ENCODE peak calls at places on chromosomes 12 and 14, in five cellular contexts. P, Z, C, N and F are unnamed samples.

GRCh38 chr12:87802721-87803011 is 226.5 kb downstream of the C12orf50 start:
- DNase-seq in P (no peak), Z (no peak), C (no peak), N (no peak), F (no peak)

GRCh38 chr12:131454418-131455217 is 256.3 kb upstream of the SFSWAP start:
- DNase-seq in P (peak), Z (peak), C (no peak), N (no peak), F (peak)

GRCh38 chr12:20852649-20853048 is 42.1 kb downstream of the SLCO1B3 start:
- DNase-seq in P (no peak), Z (no peak), C (no peak), N (no peak), F (no peak)

GRCh38 chr12:19744760-19745218 is 305.5 kb downstream of the AEBP2 start:
- DNase-seq in P (no peak), Z (no peak), C (peak), N (no peak), F (no peak)

GRCh38 chr14:53810221-53810620 is 146.4 kb downstream of the BMP4 start:
- DNase-seq in P (no peak), Z (no peak), C (no peak), N (no peak), F (no peak)

GRCh38 chr12:28443337-28443736 is 253.1 kb downstream of the CCDC91 start:
- DNase-seq in P (no peak), Z (no peak), C (no peak), N (no peak), F (no peak)

GRCh38 chr12:50764116-50764860 is 387 bp downstream of the ATF1 start:
- DNase-seq in P (peak), Z (peak), C (no peak), N (peak), F (peak)

GRCh38 chr14:44979273-44979672 is 17.3 kb downstream of the TOGARAM1 start:
- DNase-seq in P (no peak), Z (no peak), C (no peak), N (no peak), F (no peak)

GRCh38 chr12:95204141-95204866 is 13.0 kb downstream of the FGD6 start:
- DNase-seq in P (no peak), Z (no peak), C (peak), N (no peak), F (peak)

GRCh38 chr12:26285401-26285800 is 90.0 kb downstream of the SSPN start:
- DNase-seq in P (no peak), Z (no peak), C (no peak), N (no peak), F (no peak)

GRCh38 chr14:83133986-83134664 is 1600.5 kb upstream of the SEL1L start:
- DNase-seq in P (no peak), Z (no peak), C (no peak), N (no peak), F (peak)

GRCh38 chr12:14989790-14990189 is 16.9 kb downstream of the PDE6H start:
- DNase-seq in P (no peak), Z (no peak), C (no peak), N (no peak), F (no peak)

GRCh38 chr12:75560167-75560566 is 48.8 kb upstream of the KRR1 start:
- DNase-seq in P (no peak), Z (no peak), C (peak), N (no peak), F (no peak)

GRCh38 chr14:97771340-97772045 is 974.3 kb downstream of the VRK1 start:
- DNase-seq in P (no peak), Z (no peak), C (peak), N (no peak), F (no peak)

GRCh38 chr14:86333506-86333905 is 803.6 kb downstream of the FLRT2 start:
- DNase-seq in P (no peak), Z (no peak), C (no peak), N (no peak), F (no peak)

GRCh38 chr14:68261092-68261842 is 441.7 kb downstream of the RAD51B start:
- DNase-seq in P (no peak), Z (peak), C (no peak), N (no peak), F (peak)

GRCh38 chr14:105059035-105059916 is 6.0 kb downstream of the GPR132 start:
- DNase-seq in P (peak), Z (no peak), C (no peak), N (no peak), F (peak)

GRCh38 chr12:122842505-122843405 is 7.5 kb downstream of the HIP1R start:
- DNase-seq in P (no peak), Z (no peak), C (no peak), N (no peak), F (peak)

GRCh38 chr14:22602853-22603252 is 4.8 kb downstream of the ABHD4 start:
- DNase-seq in P (no peak), Z (no peak), C (no peak), N (no peak), F (no peak)